ENCODE peak calls at places on chromosomes 6 and 20, in seven cellular contexts. G, J, S, W, D, B and X are unnamed samples.
A peak's percentile ranks its signal among the peaks of the same experiment; 100 is the strongest.

GRCh38 chr6:32666420-32667300 is at the start of gene HLA-DQB1:
- DNase-seq in G (peak; percentile 75), B (peak; percentile 77), W (no peak), J (peak; percentile 49), S (no peak), D (peak; percentile 22), X (no peak)

GRCh38 chr6:36432151-36432633 is 10.5 kb downstream of the PXT1 start:
- DNase-seq in D (no peak), J (no peak), S (no peak), W (no peak), G (no peak), B (no peak), X (no peak)

GRCh38 chr6:34852406-34853085 is 35.3 kb downstream of the TAF11 start:
- DNase-seq in D (no peak), W (no peak), J (no peak), G (no peak), S (no peak), B (no peak), X (no peak)

GRCh38 chr20:25486377-25486776 is 78.9 kb downstream of the GINS1 start:
- DNase-seq in J (peak; percentile 61), W (no peak), D (no peak), B (no peak), S (no peak), G (no peak), X (no peak)

GRCh38 chr6:72704979-72705378 is 83.1 kb downstream of the KCNQ5 start:
- DNase-seq in D (peak; percentile 2), J (peak; percentile 1), G (no peak), S (no peak), B (no peak), W (no peak), X (no peak)

GRCh38 chr6:152661776-152662175 is 24.6 kb upstream of the SYNE1 start:
- DNase-seq in S (no peak), W (no peak), J (no peak), D (no peak), G (no peak), B (no peak), X (no peak)

GRCh38 chr6:48429610-48430009 is 318.6 kb upstream of the PTCHD4 start:
- DNase-seq in J (no peak), G (no peak), W (no peak), S (no peak), B (no peak), D (peak; percentile 15), X (no peak)

GRCh38 chr6:45049188-45049843 is 278.8 kb upstream of the RUNX2 start:
- DNase-seq in W (no peak), D (peak; percentile 61), S (no peak), J (no peak), B (no peak), G (no peak), X (no peak)

GRCh38 chr6:170245233-170245992 is 45.5 kb downstream of the DLL1 start:
- DNase-seq in G (no peak), S (no peak), B (no peak), D (no peak), J (no peak), W (no peak), X (no peak)

GRCh38 chr6:49556429-49556837 is 6.0 kb downstream of the C6orf141 start:
- DNase-seq in G (peak; percentile 86), S (no peak), B (no peak), J (no peak), D (peak; percentile 89), W (peak; percentile 41), X (peak; percentile 74)

GRCh38 chr6:15508363-15509330 is 154.2 kb downstream of the DTNBP1 start:
- DNase-seq in W (no peak), J (no peak), S (no peak), G (no peak), B (no peak), D (no peak), X (no peak)

GRCh38 chr20:50478162-50479036 is 31.8 kb upstream of the PTPN1 start:
- DNase-seq in B (no peak), S (peak; percentile 79), G (peak; percentile 47), D (peak; percentile 83), W (peak; percentile 68), J (peak; percentile 44), X (no peak)

GRCh38 chr6:134516582-134516981 is 198.7 kb upstream of the SGK1 start:
- DNase-seq in W (no peak), J (no peak), S (no peak), G (no peak), D (no peak), B (no peak), X (no peak)

GRCh38 chr6:17276766-17277165 is 4.4 kb upstream of the RBM24 start:
- DNase-seq in W (no peak), G (no peak), B (no peak), J (no peak), S (no peak), D (no peak), X (no peak)

GRCh38 chr20:50577175-50578018 is 67.2 kb downstream of the PTPN1 start:
- DNase-seq in W (no peak), J (peak; percentile 74), G (no peak), B (no peak), S (no peak), D (no peak), X (no peak)

GRCh38 chr6:109393882-109394281 is 11.6 kb upstream of the CD164 start:
- DNase-seq in J (no peak), S (no peak), W (no peak), B (no peak), D (no peak), G (no peak), X (no peak)

GRCh38 chr6:37074053-37074827 is 68.8 kb downstream of the FGD2 start:
- DNase-seq in B (no peak), D (no peak), W (no peak), J (no peak), G (no peak), S (no peak), X (no peak)

GRCh38 chr6:7953753-7954152 is 43.2 kb upstream of the TXNDC5 start:
- DNase-seq in J (no peak), B (no peak), W (no peak), D (no peak), S (no peak), G (no peak), X (no peak)

GRCh38 chr6:52286798-52287432 is 2.4 kb upstream of the MCM3 start:
- DNase-seq in W (peak; percentile 42), G (peak; percentile 63), B (no peak), S (peak; percentile 64), D (peak; percentile 89), J (peak; percentile 63), X (peak; percentile 51)

GRCh38 chr20:32779500-32780215 is 17.5 kb downstream of the DNMT3B start:
- DNase-seq in J (peak; percentile 69), D (no peak), W (peak; percentile 87), B (no peak), G (no peak), S (peak; percentile 86), X (no peak)

GRCh38 chr6:27605401-27606342 is 132.8 kb upstream of the ZNF184 start:
- DNase-seq in G (peak; percentile 85), J (no peak), W (peak; percentile 66), B (no peak), S (peak; percentile 95), D (peak; percentile 61), X (peak; percentile 93)

GRCh38 chr6:118735320-118735719 is 83.9 kb upstream of the CEP85L start:
- DNase-seq in B (no peak), S (peak; percentile 62), W (peak; percentile 51), D (peak; percentile 12), J (peak; percentile 54), G (no peak), X (no peak)

GRCh38 chr20:61762886-61763739 is 302.6 kb downstream of the TAF4 start:
- DNase-seq in J (no peak), S (no peak), W (no peak), B (no peak), D (no peak), G (no peak), X (no peak)
- H3K27ac ChIP-seq in J (no peak overlapping the region), S (no peak overlapping the region), W (no peak overlapping the region), B (no peak overlapping the region), D (no peak overlapping the region), G (no peak overlapping the region), X (no peak overlapping the region)

GRCh38 chr6:167849846-167850459 is 23.2 kb downstream of the AFDN start:
- DNase-seq in J (no peak), S (no peak), B (no peak), G (peak; percentile 66), W (no peak), D (peak; percentile 86), X (peak; percentile 83)
- TF ChIP-seq SIN3A in J (no peak), S (no peak), B (no peak), G (peak; percentile 34), W (no peak), D (no peak), X (no peak)

DNA sequence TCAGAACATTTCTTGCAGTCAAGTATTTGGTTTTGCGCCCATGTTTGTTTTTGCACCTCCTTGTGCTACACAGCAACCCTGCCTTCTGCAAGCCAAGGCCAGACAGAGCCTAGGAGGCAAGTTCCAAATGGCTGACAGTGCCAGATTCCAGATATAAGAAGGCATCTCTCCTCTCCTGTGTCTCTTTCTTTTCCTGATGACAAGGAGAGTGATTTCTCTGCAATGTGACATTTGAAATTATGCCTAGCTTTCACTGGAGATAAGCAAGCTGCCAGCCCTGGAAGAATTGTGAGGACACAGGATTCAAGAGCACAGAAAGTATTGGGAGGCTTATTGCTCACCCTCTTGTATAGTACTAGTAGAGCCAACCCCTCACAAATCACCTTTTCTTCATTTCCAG is 149.1 kb upstream of the TENT5A start:
- DNase-seq in S (no peak), J (no peak), D (no peak), G (no peak), W (no peak), B (no peak), X (no peak)
- H3K27ac ChIP-seq in S (no peak overlapping the region), J (no peak overlapping the region), D (no peak overlapping the region), G (no peak overlapping the region), W (no peak overlapping the region), B (no peak overlapping the region), X (no peak overlapping the region)

GRCh38 chr20:10430000-10430466 is 4.0 kb downstream of the MKKS start:
- DNase-seq in B (no peak), G (no peak), W (no peak), D (peak; percentile 80), S (no peak), J (no peak), X (no peak)
- TF ChIP-seq SIN3A in B (no peak), G (no peak), W (no peak), D (no peak), S (no peak), J (no peak), X (no peak)

DNA sequence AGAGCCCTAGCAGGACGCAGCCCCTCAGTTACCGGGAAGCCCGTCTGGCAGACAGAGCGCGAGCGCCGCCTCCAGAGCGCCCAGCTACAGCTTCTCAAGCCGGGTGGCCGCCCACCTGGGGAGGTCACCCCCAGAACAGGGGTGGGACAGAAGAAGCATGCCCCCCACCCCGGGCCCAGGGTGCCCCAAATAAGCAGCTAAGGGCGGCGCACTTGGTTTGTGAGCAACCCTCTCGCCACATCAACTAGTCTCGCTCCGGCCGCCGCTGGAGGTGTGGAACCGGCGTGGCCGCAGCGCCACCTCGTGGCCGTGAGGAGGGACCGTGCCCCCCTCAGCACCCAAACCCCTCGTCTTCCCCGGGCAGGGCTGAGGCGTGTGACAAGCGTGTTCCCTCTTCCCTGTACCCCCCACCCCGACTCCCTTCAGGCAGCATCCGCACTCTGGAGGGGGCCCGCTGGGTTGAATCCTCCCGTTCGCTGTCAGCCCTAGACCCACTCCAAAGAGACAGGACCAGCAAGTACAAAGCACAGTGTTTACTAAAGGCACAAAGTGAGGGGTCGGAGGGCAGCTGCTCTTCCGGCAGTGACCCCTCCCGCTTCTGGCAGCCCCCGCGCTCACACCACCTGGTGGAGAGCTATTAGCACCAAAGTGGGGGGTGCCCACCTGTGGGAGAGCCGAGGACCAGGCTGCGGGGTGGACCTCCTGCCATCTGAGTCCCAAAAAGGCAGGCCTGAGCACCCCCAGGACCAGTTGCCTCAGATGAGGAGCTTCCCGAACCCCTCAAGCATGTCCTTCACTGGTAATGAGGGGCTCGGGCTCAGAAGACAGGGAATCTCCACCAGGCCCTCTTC is 45.4 kb downstream of the MDFI start:
- DNase-seq in J (peak; percentile 96), D (peak; percentile 57), W (peak; percentile 93), B (no peak), S (peak; percentile 91), G (no peak), X (peak; percentile 12)
- H3K27ac ChIP-seq in J (no peak overlapping the region), D (no peak overlapping the region), W (no peak overlapping the region), B (no peak overlapping the region), S (no peak overlapping the region), G (no peak overlapping the region), X (no peak overlapping the region)